ENCODE peak calls at places on chromosomes 13 and 19, in six cellular contexts. One of them, this sample, is unnamed. For H3K27me3, the result is how much of the 10 kb centered on the place peaks cover.

GRCh38 chr19:16678498-16678897 is 17.6 kb downstream of the TMEM38A start:
- DNase-seq in K562: no peak
- DNase-seq in HepG2: no peak
- DNase-seq in SK-N-SH: no peak
- DNase-seq in GM12878: no peak
- DNase-seq in H1: no peak
- DNase-seq in this sample: no peak

GRCh38 chr19:10193666-10194499 is 870 bp downstream of the DNMT1 start:
- DNase-seq in SK-N-SH: no peak
- DNase-seq in HepG2: peak
- DNase-seq in K562: peak
- DNase-seq in H1: peak
- DNase-seq in GM12878: no peak
- DNase-seq in this sample: no peak

GRCh38 chr13:105996391-105997028 is 539.0 kb downstream of the EFNB2 start:
- DNase-seq in K562: no peak
- DNase-seq in HepG2: no peak
- DNase-seq in SK-N-SH: no peak
- DNase-seq in GM12878: no peak
- DNase-seq in H1: no peak
- DNase-seq in this sample: no peak

GRCh38 chr19:33047422-33047821 is 17.3 kb downstream of the RHPN2 start:
- DNase-seq in GM12878: no peak
- DNase-seq in SK-N-SH: no peak
- DNase-seq in HepG2: no peak
- DNase-seq in K562: peak
- DNase-seq in H1: peak
- DNase-seq in this sample: no peak

GRCh38 chr13:113962386-113962785 is 11.5 kb downstream of the C13orf46 start:
- DNase-seq in K562: no peak
- DNase-seq in SK-N-SH: no peak
- DNase-seq in HepG2: no peak
- DNase-seq in H1: no peak
- DNase-seq in GM12878: no peak
- DNase-seq in this sample: no peak

GRCh38 chr13:97492257-97492656 is 58.3 kb downstream of the RAP2A start:
- DNase-seq in K562: no peak
- DNase-seq in SK-N-SH: no peak
- DNase-seq in HepG2: peak
- DNase-seq in H1: no peak
- DNase-seq in GM12878: no peak
- DNase-seq in this sample: no peak

GRCh38 chr19:35501684-35502083 is 11.4 kb upstream of the KRTDAP start:
- DNase-seq in HepG2: no peak
- DNase-seq in GM12878: no peak
- DNase-seq in SK-N-SH: no peak
- DNase-seq in K562: no peak
- DNase-seq in H1: no peak
- DNase-seq in this sample: no peak

GRCh38 chr13:20654156-20654555 is 49.3 kb upstream of the IL17D start:
- DNase-seq in SK-N-SH: no peak
- DNase-seq in H1: no peak
- DNase-seq in K562: no peak
- DNase-seq in HepG2: no peak
- DNase-seq in GM12878: no peak
- DNase-seq in this sample: no peak

GRCh38 chr19:16571689-16572331 is 405 bp downstream of the SLC35E1 start:
- DNase-seq in GM12878: no peak
- DNase-seq in H1: peak
- DNase-seq in HepG2: no peak
- DNase-seq in K562: no peak
- DNase-seq in SK-N-SH: no peak
- DNase-seq in this sample: peak

GRCh38 chr13:44768233-44768632 is 192.1 kb upstream of the TSC22D1 start:
- DNase-seq in SK-N-SH: no peak
- DNase-seq in GM12878: peak
- DNase-seq in HepG2: no peak
- DNase-seq in H1: no peak
- DNase-seq in K562: no peak
- DNase-seq in this sample: no peak

GRCh38 chr13:86831084-86831483 is 840.1 kb upstream of the SLITRK5 start:
- DNase-seq in H1: no peak
- DNase-seq in GM12878: no peak
- DNase-seq in HepG2: no peak
- DNase-seq in SK-N-SH: no peak
- DNase-seq in K562: no peak
- DNase-seq in this sample: no peak

GRCh38 chr19:13134626-13135025 is 15.5 kb downstream of the STX10 start:
- DNase-seq in SK-N-SH: no peak
- DNase-seq in H1: no peak
- DNase-seq in HepG2: no peak
- DNase-seq in GM12878: no peak
- DNase-seq in K562: no peak
- DNase-seq in this sample: no peak

GRCh38 chr13:51364404-51365008 is 25.0 kb downstream of the SERPINE3 start:
- DNase-seq in K562: no peak
- DNase-seq in GM12878: no peak
- DNase-seq in SK-N-SH: no peak
- DNase-seq in H1: no peak
- DNase-seq in HepG2: no peak
- DNase-seq in this sample: no peak

GRCh38 chr19:15532779-15533521 is 24.6 kb downstream of the CYP4F22 start:
- DNase-seq in HepG2: no peak
- DNase-seq in SK-N-SH: no peak
- DNase-seq in GM12878: peak
- DNase-seq in K562: no peak
- DNase-seq in H1: no peak
- DNase-seq in this sample: peak

GRCh38 chr19:11379857-11380350 is 4.2 kb downstream of the EPOR start:
- DNase-seq in GM12878: no peak
- DNase-seq in SK-N-SH: no peak
- DNase-seq in HepG2: no peak
- DNase-seq in K562: no peak
- DNase-seq in H1: no peak
- DNase-seq in this sample: no peak

GRCh38 chr19:35787227-35787799 is 11.9 kb downstream of the ARHGAP33 start:
- DNase-seq in H1: no peak
- DNase-seq in SK-N-SH: no peak
- DNase-seq in HepG2: no peak
- DNase-seq in GM12878: no peak
- DNase-seq in K562: no peak
- DNase-seq in this sample: no peak

GRCh38 chr13:110483386-110483785 is 78.1 kb downstream of the RAB20 start:
- DNase-seq in HepG2: no peak
- DNase-seq in GM12878: no peak
- DNase-seq in K562: no peak
- DNase-seq in H1: no peak
- DNase-seq in SK-N-SH: no peak
- DNase-seq in this sample: no peak

GRCh38 chr19:49342291-49342721 is 7.1 kb downstream of the CD37 start:
- DNase-seq in SK-N-SH: no peak
- DNase-seq in GM12878: no peak
- DNase-seq in H1: no peak
- DNase-seq in K562: no peak
- DNase-seq in HepG2: no peak
- DNase-seq in this sample: no peak

GRCh38 chr19:12077375-12077774 is 12.8 kb downstream of the ZNF844 start:
- DNase-seq in HepG2: no peak
- DNase-seq in H1: no peak
- DNase-seq in SK-N-SH: no peak
- DNase-seq in K562: no peak
- DNase-seq in GM12878: no peak
- DNase-seq in this sample: no peak

GRCh38 chr13:22828081-22828480 is 352.7 kb upstream of the SGCG start:
- DNase-seq in GM12878: no peak
- DNase-seq in H1: no peak
- DNase-seq in K562: no peak
- DNase-seq in SK-N-SH: no peak
- DNase-seq in HepG2: no peak
- DNase-seq in this sample: no peak

GRCh38 chr13:91882918-91883317 is 484.5 kb downstream of the GPC5 start:
- DNase-seq in K562: no peak
- DNase-seq in SK-N-SH: no peak
- DNase-seq in HepG2: no peak
- DNase-seq in H1: no peak
- DNase-seq in GM12878: no peak
- DNase-seq in this sample: no peak

GRCh38 chr19:16584825-16585801 is 12.9 kb upstream of the SLC35E1 start:
- DNase-seq in SK-N-SH: no peak
- DNase-seq in GM12878: no peak
- DNase-seq in H1: no peak
- DNase-seq in HepG2: no peak
- DNase-seq in K562: peak
- DNase-seq in this sample: peak

GRCh38 chr19:6501740-6502648 is at the start of gene TUBB4A:
- DNase-seq in GM12878: no peak
- DNase-seq in SK-N-SH: peak
- DNase-seq in HepG2: no peak
- DNase-seq in K562: peak
- DNase-seq in H1: peak
- DNase-seq in this sample: no peak

GRCh38 chr13:33249894-33250293 is 35.7 kb downstream of the STARD13 start:
- DNase-seq in HepG2: no peak
- DNase-seq in SK-N-SH: no peak
- DNase-seq in H1: no peak
- DNase-seq in K562: no peak
- DNase-seq in GM12878: no peak
- DNase-seq in this sample: no peak

GRCh38 chr13:75101997-75102720 is 379.8 kb downstream of the TBC1D4 start:
- DNase-seq in H1: no peak
- DNase-seq in HepG2: no peak
- DNase-seq in SK-N-SH: no peak
- DNase-seq in K562: no peak
- DNase-seq in GM12878: no peak
- DNase-seq in this sample: no peak

GRCh38 chr19:33344210-33344609 is 29.3 kb upstream of the CEBPG start:
- DNase-seq in H1: no peak
- DNase-seq in K562: no peak
- DNase-seq in SK-N-SH: no peak
- DNase-seq in HepG2: no peak
- DNase-seq in GM12878: no peak
- DNase-seq in this sample: no peak

GRCh38 chr19:13069415-13070369 is 33.0 kb downstream of the LYL1 start:
- DNase-seq in GM12878: no peak
- DNase-seq in H1: no peak
- DNase-seq in K562: peak
- DNase-seq in SK-N-SH: peak
- DNase-seq in HepG2: no peak
- DNase-seq in this sample: no peak

GRCh38 chr19:18770663-18771327 is 20.3 kb downstream of the COMP start:
- DNase-seq in GM12878: no peak
- DNase-seq in K562: no peak
- DNase-seq in SK-N-SH: no peak
- DNase-seq in H1: no peak
- DNase-seq in HepG2: no peak
- DNase-seq in this sample: no peak

GRCh38 chr19:18772620-18773587 is 18.2 kb downstream of the COMP start:
- DNase-seq in K562: no peak
- DNase-seq in GM12878: no peak
- DNase-seq in HepG2: no peak
- DNase-seq in SK-N-SH: no peak
- DNase-seq in H1: no peak
- DNase-seq in this sample: no peak

GRCh38 chr19:18773682-18774081 is 17.4 kb downstream of the COMP start:
- DNase-seq in SK-N-SH: no peak
- DNase-seq in H1: no peak
- DNase-seq in K562: no peak
- DNase-seq in GM12878: no peak
- DNase-seq in HepG2: no peak
- DNase-seq in this sample: no peak

GRCh38 chr19:18769989-18770528 is 21.0 kb downstream of the COMP start:
- DNase-seq in H1: no peak
- DNase-seq in HepG2: no peak
- DNase-seq in GM12878: no peak
- DNase-seq in K562: no peak
- DNase-seq in SK-N-SH: no peak
- DNase-seq in this sample: no peak

GRCh38 chr19:18771328-18772242 is 19.5 kb downstream of the COMP start:
- DNase-seq in HepG2: peak
- DNase-seq in SK-N-SH: no peak
- DNase-seq in H1: no peak
- DNase-seq in K562: peak
- DNase-seq in GM12878: no peak
- DNase-seq in this sample: peak
- H3K27me3 ChIP-seq in HepG2: under half
- H3K27me3 ChIP-seq in SK-N-SH: under half
- H3K27me3 ChIP-seq in H1: half or more
- H3K27me3 ChIP-seq in K562: under half
- H3K27me3 ChIP-seq in GM12878: under half
- H3K27me3 ChIP-seq in this sample: under half

GRCh38 chr13:42497798-42498197 is 76.2 kb upstream of the TNFSF11 start:
- DNase-seq in K562: no peak
- DNase-seq in SK-N-SH: no peak
- DNase-seq in GM12878: peak
- DNase-seq in HepG2: no peak
- DNase-seq in H1: no peak
- DNase-seq in this sample: no peak
- TF ChIP-seq GABPA in K562: no peak
- TF ChIP-seq GABPA in SK-N-SH: no peak
- TF ChIP-seq GABPA in GM12878: peak
- TF ChIP-seq GABPA in HepG2: no peak
- TF ChIP-seq GABPA in H1: no peak
- TF ChIP-seq GABPA in this sample: no peak

GRCh38 chr19:3278749-3279148 is 54.3 kb downstream of the CELF5 start:
- DNase-seq in SK-N-SH: no peak
- DNase-seq in K562: no peak
- DNase-seq in GM12878: no peak
- DNase-seq in H1: no peak
- DNase-seq in HepG2: no peak
- DNase-seq in this sample: no peak
- H3K27me3 ChIP-seq in SK-N-SH: under half
- H3K27me3 ChIP-seq in K562: under half
- H3K27me3 ChIP-seq in GM12878: under half
- H3K27me3 ChIP-seq in H1: under half
- H3K27me3 ChIP-seq in HepG2: under half
- H3K27me3 ChIP-seq in this sample: under half

DNA sequence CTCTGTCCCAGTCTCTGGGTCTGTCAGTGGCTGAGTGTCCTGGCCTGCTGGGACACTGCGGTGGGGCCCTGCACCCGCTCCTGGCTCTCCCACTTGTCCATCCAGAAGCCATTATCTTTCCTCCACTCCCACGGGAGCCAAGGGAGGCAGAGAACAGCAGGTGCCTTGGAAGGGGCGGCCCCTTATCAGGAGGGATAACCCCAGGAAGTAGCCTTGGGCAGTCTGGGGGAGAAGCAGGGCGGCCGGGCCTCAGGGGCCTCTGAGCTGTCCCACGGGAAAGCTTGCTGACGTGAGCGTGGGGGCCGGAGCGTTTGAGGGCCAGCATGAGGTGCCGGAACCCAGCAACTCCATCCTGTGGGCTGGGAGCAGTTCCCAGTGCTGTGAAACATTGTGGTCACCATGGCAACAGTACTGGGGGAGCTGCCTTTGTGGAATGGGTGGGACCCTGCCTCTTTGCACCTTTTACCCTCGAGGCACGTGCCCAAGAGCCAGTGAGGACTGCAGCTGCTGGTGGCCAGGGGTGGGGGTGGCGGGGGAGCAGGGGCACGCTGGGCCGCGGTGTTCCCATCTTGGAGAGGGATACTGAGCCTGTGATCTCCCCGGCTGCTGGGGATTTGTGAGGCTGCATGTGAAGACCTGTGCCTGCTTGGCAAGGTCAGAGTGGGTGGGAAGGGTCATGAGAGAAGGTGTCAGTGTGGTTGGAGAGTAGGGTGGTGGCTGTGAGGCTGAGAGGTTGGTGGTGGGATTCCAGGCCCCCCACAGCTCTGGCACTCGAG is 20.9 kb downstream of the KLHL26 start:
- DNase-seq in K562: peak
- DNase-seq in SK-N-SH: peak
- DNase-seq in GM12878: no peak
- DNase-seq in H1: no peak
- DNase-seq in HepG2: no peak
- DNase-seq in this sample: no peak
- TF ChIP-seq GABPA in K562: peak
- TF ChIP-seq GABPA in SK-N-SH: no peak
- TF ChIP-seq GABPA in GM12878: no peak
- TF ChIP-seq GABPA in H1: no peak
- TF ChIP-seq GABPA in HepG2: no peak
- TF ChIP-seq GABPA in this sample: no peak